ENCODE peak calls at places on chromosomes 4 and X, in seven cellular contexts. N, E, I, Q, J, Z and L are unnamed samples.

GRCh38 chr4:30722916-30723270 is 2.7 kb downstream of the PCDH7 start:
- DNase-seq in J (no peak), N (no peak), I (no peak), Z (no peak), E (peak), Q (no peak), L (no peak)

GRCh38 chrX:35726176-35726575 is 72.0 kb upstream of the MAGEB16 start:
- DNase-seq in Q (no peak), Z (no peak), E (no peak), J (no peak), I (no peak), N (no peak), L (peak)

GRCh38 chrX:15157624-15158023 is 112.3 kb downstream of the ASB9 start:
- DNase-seq in Q (no peak), N (no peak), I (no peak), J (no peak), Z (no peak), E (no peak), L (no peak)

GRCh38 chr4:186844059-186844681 is 120.5 kb upstream of the FAT1 start:
- DNase-seq in Q (no peak), Z (no peak), I (no peak), E (no peak), N (no peak), J (peak), L (peak)

GRCh38 chrX:97529801-97530200 is 646.1 kb downstream of the RPA4 start:
- DNase-seq in Q (no peak), I (no peak), J (no peak), E (no peak), N (no peak), Z (no peak), L (no peak)

GRCh38 chr4:7742807-7743158 is 196.9 kb downstream of the AFAP1 start:
- DNase-seq in Q (no peak), J (no peak), E (no peak), N (no peak), Z (no peak), I (no peak), L (no peak)

GRCh38 chr4:94827481-94828110 is 69.8 kb downstream of the BMPR1B start:
- DNase-seq in J (peak), E (no peak), I (no peak), N (no peak), Z (no peak), Q (peak), L (no peak)

GRCh38 chr4:173821851-173822250 is 291.8 kb upstream of the HAND2 start:
- DNase-seq in Q (no peak), N (no peak), Z (no peak), E (no peak), J (no peak), I (no peak), L (no peak)

GRCh38 chr4:153439831-153440230 is 26.3 kb upstream of the TMEM131L start:
- DNase-seq in E (no peak), I (no peak), N (no peak), J (no peak), Q (no peak), Z (no peak), L (no peak)

GRCh38 chr4:124636793-124637192 is 75.7 kb downstream of the ANKRD50 start:
- DNase-seq in Q (no peak), I (no peak), Z (peak), J (no peak), N (no peak), E (no peak), L (no peak)

GRCh38 chr4:113468165-113469022 is 293.1 kb downstream of the CAMK2D start:
- DNase-seq in E (peak), Z (peak), Q (peak), I (no peak), N (peak), J (no peak), L (no peak)

GRCh38 chrX:78747471-78747870 is at the start of gene LPAR4:
- DNase-seq in E (no peak), J (no peak), N (no peak), I (no peak), Q (no peak), Z (peak), L (no peak)

GRCh38 chr4:82988323-82988832 is 22.2 kb downstream of the LIN54 start:
- DNase-seq in Q (no peak), E (no peak), I (no peak), J (no peak), Z (no peak), N (no peak), L (no peak)

GRCh38 chr4:176791591-176792347 is 953 bp downstream of the VEGFC start:
- DNase-seq in Z (no peak), I (no peak), J (no peak), N (no peak), E (no peak), Q (no peak), L (peak)

GRCh38 chr4:5955201-5955821 is 62.4 kb upstream of the CRMP1 start:
- DNase-seq in I (no peak), J (no peak), N (no peak), Q (no peak), Z (no peak), E (peak), L (no peak)

GRCh38 chr4:144710526-144710912 is 64.6 kb downstream of the HHIP start:
- DNase-seq in I (no peak), J (no peak), N (no peak), Z (no peak), Q (no peak), E (no peak), L (no peak)

GRCh38 chr4:65661469-65661868 is 8.8 kb downstream of the EPHA5 start:
- DNase-seq in E (no peak), Z (no peak), Q (no peak), J (no peak), N (no peak), I (no peak), L (no peak)

GRCh38 chr4:30818541-30818940 is 98.4 kb downstream of the PCDH7 start:
- DNase-seq in I (no peak), Z (no peak), J (no peak), E (no peak), Q (no peak), N (no peak), L (no peak)

GRCh38 chr4:156977435-156978160 is 6.0 kb upstream of the PDGFC start:
- DNase-seq in N (no peak), E (no peak), Z (no peak), J (no peak), I (no peak), Q (no peak), L (no peak)

GRCh38 chr4:142307857-142308256 is 538.2 kb downstream of the INPP4B start:
- DNase-seq in Q (no peak), E (no peak), Z (no peak), N (no peak), J (no peak), I (no peak), L (no peak)

GRCh38 chr4:186607490-186607889 is 52.1 kb upstream of the MTNR1A start:
- DNase-seq in Q (no peak), N (no peak), I (no peak), J (no peak), Z (no peak), E (no peak), L (no peak)

GRCh38 chrX:132602701-132603100 is 113.9 kb upstream of the MBNL3 start:
- DNase-seq in Z (no peak), Q (no peak), E (no peak), J (no peak), N (peak), I (no peak), L (no peak)

GRCh38 chr4:124710911-124711310 is 1.6 kb downstream of the ANKRD50 start:
- DNase-seq in N (no peak), J (no peak), E (no peak), Q (no peak), Z (no peak), I (no peak), L (no peak)

GRCh38 chr4:128776794-128777216 is 32.7 kb upstream of the JADE1 start:
- DNase-seq in J (no peak), I (no peak), N (no peak), Q (no peak), Z (no peak), E (no peak), L (no peak)
- TF ChIP-seq JUND in J (no peak), I (no peak), N (no peak), Q (no peak), Z (no peak), E (peak), L (no peak)

GRCh38 chr4:76736434-76736833 is 161.5 kb downstream of the SOWAHB start:
- DNase-seq in Z (no peak), E (no peak), N (no peak), Q (no peak), I (no peak), J (no peak), L (no peak)
- TF ChIP-seq JUND in Z (no peak), E (no peak), N (no peak), Q (no peak), I (no peak), J (no peak), L (no peak)

DNA sequence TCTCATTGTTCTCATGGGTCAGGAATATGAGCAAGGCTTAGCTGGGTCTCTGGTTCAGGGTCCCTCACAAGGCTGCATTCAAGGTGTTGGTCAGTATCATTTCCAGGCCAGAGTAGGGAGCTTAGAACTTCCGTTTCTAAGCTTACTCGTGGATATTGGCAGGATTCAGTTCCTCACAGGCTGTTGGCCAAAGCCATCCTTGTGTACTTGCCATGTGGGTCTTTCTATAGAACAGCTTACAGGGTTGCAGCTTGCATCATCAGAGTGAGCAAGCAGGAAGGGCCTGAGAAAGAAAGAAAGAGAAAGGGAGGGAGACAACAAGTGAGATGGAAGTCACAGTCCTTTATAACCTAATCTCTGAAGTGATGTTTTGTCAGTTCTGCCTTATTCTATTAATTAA is 5.1 kb upstream of the LIMCH1 start:
- DNase-seq in Z (no peak), J (no peak), N (no peak), Q (no peak), E (no peak), I (no peak), L (no peak)
- TF ChIP-seq JUND in Z (no peak), J (no peak), N (no peak), Q (no peak), E (no peak), I (no peak), L (no peak)

GRCh38 chrX:155819525-155819924 is 61.6 kb upstream of the VAMP7 start:
- DNase-seq in J (no peak), Z (no peak), N (no peak), Q (no peak), I (no peak), E (no peak), L (no peak)
- TF ChIP-seq JUND in J (no peak), Z (no peak), N (no peak), Q (no peak), I (no peak), E (no peak), L (no peak)

GRCh38 chrX:107628662-107629532 is 587 bp downstream of the PRPS1 start:
- DNase-seq in J (peak), Z (no peak), I (no peak), E (peak), N (peak), Q (no peak), L (no peak)
- TF ChIP-seq JUND in J (no peak), Z (no peak), I (no peak), E (no peak), N (no peak), Q (no peak), L (no peak)

GRCh38 chr4:90186229-90186628 is 59.0 kb downstream of the CCSER1 start:
- DNase-seq in J (no peak), N (no peak), E (no peak), I (no peak), Q (no peak), Z (no peak), L (no peak)
- TF ChIP-seq JUND in J (no peak), N (no peak), E (no peak), I (no peak), Q (no peak), Z (no peak), L (no peak)

GRCh38 chrX:39591099-39591498 is 506.7 kb downstream of the BCOR start:
- DNase-seq in I (no peak), Z (no peak), J (no peak), Q (no peak), N (no peak), E (no peak), L (no peak)
- TF ChIP-seq JUND in I (no peak), Z (no peak), J (no peak), Q (no peak), N (no peak), E (no peak), L (no peak)